ENCODE peak calls at places on chromosomes 2 and 18, in eight cellular contexts. One of them, this sample, is unnamed.

GRCh38 chr18:32777049-32777448 is 4.2 kb upstream of the KLHL14 start:
- DNase-seq in WTC11: no peak
- DNase-seq in mucosa of descending colon: no peak
- DNase-seq in NCI-H2029 treated with DMSO at 0.1 percent for 48 hours: no peak
- DNase-seq in AG10803: peak
- DNase-seq in endodermal cell: no peak
- DNase-seq in breast epithelium: no peak
- DNase-seq in stimulated activated CD8-positive, alpha-beta memory T cell treated with anti-CD3 and anti-CD28 coated beads, Interleukin-15, amount 100 ng/mL, for 1 hour: no peak
- DNase-seq in this sample: no peak

GRCh38 chr18:79560861-79561210 is 118.8 kb upstream of the CTDP1 start:
- DNase-seq in WTC11: no peak
- DNase-seq in NCI-H2029 treated with DMSO at 0.1 percent for 48 hours: no peak
- DNase-seq in endodermal cell: no peak
- DNase-seq in mucosa of descending colon: no peak
- DNase-seq in AG10803: no peak
- DNase-seq in breast epithelium: no peak
- DNase-seq in stimulated activated CD8-positive, alpha-beta memory T cell treated with anti-CD3 and anti-CD28 coated beads, Interleukin-15, amount 100 ng/mL, for 1 hour: no peak
- DNase-seq in this sample: no peak

GRCh38 chr2:240165638-240166037 is 25.2 kb upstream of the OTOS start:
- DNase-seq in breast epithelium: no peak
- DNase-seq in endodermal cell: no peak
- DNase-seq in mucosa of descending colon: no peak
- DNase-seq in NCI-H2029 treated with DMSO at 0.1 percent for 48 hours: no peak
- DNase-seq in stimulated activated CD8-positive, alpha-beta memory T cell treated with anti-CD3 and anti-CD28 coated beads, Interleukin-15, amount 100 ng/mL, for 1 hour: no peak
- DNase-seq in AG10803: no peak
- DNase-seq in WTC11: no peak
- DNase-seq in this sample: no peak

GRCh38 chr2:44168684-44169154 is at the start of gene PPM1B:
- DNase-seq in endodermal cell: no peak
- DNase-seq in WTC11: peak
- DNase-seq in AG10803: no peak
- DNase-seq in stimulated activated CD8-positive, alpha-beta memory T cell treated with anti-CD3 and anti-CD28 coated beads, Interleukin-15, amount 100 ng/mL, for 1 hour: peak
- DNase-seq in breast epithelium: peak
- DNase-seq in mucosa of descending colon: peak
- DNase-seq in NCI-H2029 treated with DMSO at 0.1 percent for 48 hours: no peak
- DNase-seq in this sample: no peak

GRCh38 chr18:58668897-58669296 is 2.4 kb upstream of the MALT1 start:
- DNase-seq in endodermal cell: no peak
- DNase-seq in AG10803: peak
- DNase-seq in NCI-H2029 treated with DMSO at 0.1 percent for 48 hours: no peak
- DNase-seq in stimulated activated CD8-positive, alpha-beta memory T cell treated with anti-CD3 and anti-CD28 coated beads, Interleukin-15, amount 100 ng/mL, for 1 hour: no peak
- DNase-seq in WTC11: no peak
- DNase-seq in breast epithelium: no peak
- DNase-seq in mucosa of descending colon: no peak
- DNase-seq in this sample: no peak

GRCh38 chr2:175154670-175155082 is 13.3 kb downstream of the ATF2 start:
- DNase-seq in NCI-H2029 treated with DMSO at 0.1 percent for 48 hours: no peak
- DNase-seq in WTC11: no peak
- DNase-seq in AG10803: peak
- DNase-seq in endodermal cell: no peak
- DNase-seq in mucosa of descending colon: no peak
- DNase-seq in stimulated activated CD8-positive, alpha-beta memory T cell treated with anti-CD3 and anti-CD28 coated beads, Interleukin-15, amount 100 ng/mL, for 1 hour: no peak
- DNase-seq in breast epithelium: no peak
- DNase-seq in this sample: no peak

GRCh38 chr2:675982-676646 is 1.1 kb downstream of the TMEM18 start:
- DNase-seq in endodermal cell: peak
- DNase-seq in breast epithelium: no peak
- DNase-seq in NCI-H2029 treated with DMSO at 0.1 percent for 48 hours: peak
- DNase-seq in mucosa of descending colon: no peak
- DNase-seq in stimulated activated CD8-positive, alpha-beta memory T cell treated with anti-CD3 and anti-CD28 coated beads, Interleukin-15, amount 100 ng/mL, for 1 hour: no peak
- DNase-seq in AG10803: peak
- DNase-seq in WTC11: peak
- DNase-seq in this sample: peak

GRCh38 chr18:49628119-49628518 is 66.3 kb downstream of the LIPG start:
- DNase-seq in endodermal cell: peak
- DNase-seq in mucosa of descending colon: no peak
- DNase-seq in NCI-H2029 treated with DMSO at 0.1 percent for 48 hours: no peak
- DNase-seq in stimulated activated CD8-positive, alpha-beta memory T cell treated with anti-CD3 and anti-CD28 coated beads, Interleukin-15, amount 100 ng/mL, for 1 hour: no peak
- DNase-seq in WTC11: no peak
- DNase-seq in breast epithelium: no peak
- DNase-seq in AG10803: no peak
- DNase-seq in this sample: no peak

GRCh38 chr2:58992062-58992736 is 751.1 kb upstream of the FANCL start:
- DNase-seq in WTC11: no peak
- DNase-seq in NCI-H2029 treated with DMSO at 0.1 percent for 48 hours: no peak
- DNase-seq in breast epithelium: no peak
- DNase-seq in stimulated activated CD8-positive, alpha-beta memory T cell treated with anti-CD3 and anti-CD28 coated beads, Interleukin-15, amount 100 ng/mL, for 1 hour: no peak
- DNase-seq in AG10803: no peak
- DNase-seq in mucosa of descending colon: no peak
- DNase-seq in endodermal cell: no peak
- DNase-seq in this sample: no peak

GRCh38 chr2:15678894-15679293 is 87.2 kb downstream of the DDX1 start:
- DNase-seq in AG10803: no peak
- DNase-seq in WTC11: no peak
- DNase-seq in endodermal cell: no peak
- DNase-seq in stimulated activated CD8-positive, alpha-beta memory T cell treated with anti-CD3 and anti-CD28 coated beads, Interleukin-15, amount 100 ng/mL, for 1 hour: no peak
- DNase-seq in breast epithelium: no peak
- DNase-seq in NCI-H2029 treated with DMSO at 0.1 percent for 48 hours: no peak
- DNase-seq in mucosa of descending colon: no peak
- DNase-seq in this sample: no peak

GRCh38 chr2:155377178-155377780 is 678.8 kb downstream of the KCNJ3 start:
- DNase-seq in endodermal cell: no peak
- DNase-seq in AG10803: peak
- DNase-seq in mucosa of descending colon: no peak
- DNase-seq in breast epithelium: no peak
- DNase-seq in stimulated activated CD8-positive, alpha-beta memory T cell treated with anti-CD3 and anti-CD28 coated beads, Interleukin-15, amount 100 ng/mL, for 1 hour: no peak
- DNase-seq in WTC11: no peak
- DNase-seq in NCI-H2029 treated with DMSO at 0.1 percent for 48 hours: peak
- DNase-seq in this sample: peak

GRCh38 chr18:23587220-23587642 is 925 bp upstream of the NPC1 start:
- DNase-seq in AG10803: no peak
- DNase-seq in WTC11: no peak
- DNase-seq in stimulated activated CD8-positive, alpha-beta memory T cell treated with anti-CD3 and anti-CD28 coated beads, Interleukin-15, amount 100 ng/mL, for 1 hour: no peak
- DNase-seq in mucosa of descending colon: no peak
- DNase-seq in NCI-H2029 treated with DMSO at 0.1 percent for 48 hours: no peak
- DNase-seq in breast epithelium: no peak
- DNase-seq in endodermal cell: no peak
- DNase-seq in this sample: no peak

GRCh38 chr2:127405252-127405605 is 13.0 kb upstream of the PROC start:
- DNase-seq in stimulated activated CD8-positive, alpha-beta memory T cell treated with anti-CD3 and anti-CD28 coated beads, Interleukin-15, amount 100 ng/mL, for 1 hour: no peak
- DNase-seq in endodermal cell: no peak
- DNase-seq in mucosa of descending colon: no peak
- DNase-seq in breast epithelium: no peak
- DNase-seq in WTC11: no peak
- DNase-seq in AG10803: no peak
- DNase-seq in NCI-H2029 treated with DMSO at 0.1 percent for 48 hours: no peak
- DNase-seq in this sample: no peak

GRCh38 chr2:18149660-18150246 is 271.3 kb downstream of the KCNS3 start:
- DNase-seq in breast epithelium: no peak
- DNase-seq in NCI-H2029 treated with DMSO at 0.1 percent for 48 hours: peak
- DNase-seq in mucosa of descending colon: no peak
- DNase-seq in AG10803: peak
- DNase-seq in endodermal cell: no peak
- DNase-seq in WTC11: no peak
- DNase-seq in stimulated activated CD8-positive, alpha-beta memory T cell treated with anti-CD3 and anti-CD28 coated beads, Interleukin-15, amount 100 ng/mL, for 1 hour: no peak
- DNase-seq in this sample: no peak

GRCh38 chr18:40962784-40963183 is 992.2 kb upstream of the PIK3C3 start:
- DNase-seq in mucosa of descending colon: no peak
- DNase-seq in breast epithelium: no peak
- DNase-seq in NCI-H2029 treated with DMSO at 0.1 percent for 48 hours: no peak
- DNase-seq in WTC11: no peak
- DNase-seq in stimulated activated CD8-positive, alpha-beta memory T cell treated with anti-CD3 and anti-CD28 coated beads, Interleukin-15, amount 100 ng/mL, for 1 hour: no peak
- DNase-seq in endodermal cell: no peak
- DNase-seq in AG10803: no peak
- DNase-seq in this sample: no peak

GRCh38 chr18:79069792-79070151 is 578 bp downstream of the ATP9B start:
- DNase-seq in mucosa of descending colon: no peak
- DNase-seq in breast epithelium: no peak
- DNase-seq in WTC11: no peak
- DNase-seq in AG10803: no peak
- DNase-seq in endodermal cell: no peak
- DNase-seq in stimulated activated CD8-positive, alpha-beta memory T cell treated with anti-CD3 and anti-CD28 coated beads, Interleukin-15, amount 100 ng/mL, for 1 hour: no peak
- DNase-seq in NCI-H2029 treated with DMSO at 0.1 percent for 48 hours: no peak
- DNase-seq in this sample: no peak

GRCh38 chr2:220985561-220985960 is 586.5 kb downstream of the EPHA4 start:
- DNase-seq in WTC11: no peak
- DNase-seq in breast epithelium: no peak
- DNase-seq in mucosa of descending colon: no peak
- DNase-seq in AG10803: no peak
- DNase-seq in endodermal cell: no peak
- DNase-seq in stimulated activated CD8-positive, alpha-beta memory T cell treated with anti-CD3 and anti-CD28 coated beads, Interleukin-15, amount 100 ng/mL, for 1 hour: no peak
- DNase-seq in NCI-H2029 treated with DMSO at 0.1 percent for 48 hours: no peak
- DNase-seq in this sample: no peak

GRCh38 chr2:28617502-28618184 is 121.8 kb downstream of the PLB1 start:
- DNase-seq in stimulated activated CD8-positive, alpha-beta memory T cell treated with anti-CD3 and anti-CD28 coated beads, Interleukin-15, amount 100 ng/mL, for 1 hour: no peak
- DNase-seq in endodermal cell: no peak
- DNase-seq in WTC11: no peak
- DNase-seq in breast epithelium: no peak
- DNase-seq in AG10803: no peak
- DNase-seq in mucosa of descending colon: no peak
- DNase-seq in NCI-H2029 treated with DMSO at 0.1 percent for 48 hours: no peak
- DNase-seq in this sample: no peak

GRCh38 chr2:34738691-34739090 is 1139.6 kb upstream of the FAM98A start:
- DNase-seq in AG10803: no peak
- DNase-seq in NCI-H2029 treated with DMSO at 0.1 percent for 48 hours: no peak
- DNase-seq in mucosa of descending colon: no peak
- DNase-seq in stimulated activated CD8-positive, alpha-beta memory T cell treated with anti-CD3 and anti-CD28 coated beads, Interleukin-15, amount 100 ng/mL, for 1 hour: no peak
- DNase-seq in breast epithelium: no peak
- DNase-seq in endodermal cell: peak
- DNase-seq in WTC11: peak
- DNase-seq in this sample: no peak

GRCh38 chr2:118443596-118443995 is 355.3 kb downstream of the INSIG2 start:
- DNase-seq in breast epithelium: no peak
- DNase-seq in endodermal cell: no peak
- DNase-seq in mucosa of descending colon: no peak
- DNase-seq in AG10803: peak
- DNase-seq in NCI-H2029 treated with DMSO at 0.1 percent for 48 hours: no peak
- DNase-seq in stimulated activated CD8-positive, alpha-beta memory T cell treated with anti-CD3 and anti-CD28 coated beads, Interleukin-15, amount 100 ng/mL, for 1 hour: no peak
- DNase-seq in WTC11: no peak
- DNase-seq in this sample: peak

GRCh38 chr2:239157766-239158165 is 243.1 kb downstream of the HDAC4 start:
- DNase-seq in breast epithelium: peak
- DNase-seq in WTC11: peak
- DNase-seq in NCI-H2029 treated with DMSO at 0.1 percent for 48 hours: no peak
- DNase-seq in mucosa of descending colon: peak
- DNase-seq in AG10803: no peak
- DNase-seq in endodermal cell: peak
- DNase-seq in stimulated activated CD8-positive, alpha-beta memory T cell treated with anti-CD3 and anti-CD28 coated beads, Interleukin-15, amount 100 ng/mL, for 1 hour: no peak
- DNase-seq in this sample: no peak